ENCODE peak calls at places on chromosome 21, in four cellular contexts. E, G, T and K are unnamed samples.

GRCh38 chr21:36297938-36298572 is 21.9 kb upstream of the MORC3 start:
- DNase-seq in G (no peak), E (no peak), T (no peak), K (peak; percentile 46)

GRCh38 chr21:36806103-36806502 is 107.2 kb downstream of the SIM2 start:
- DNase-seq in G (no peak), T (no peak), E (no peak), K (no peak)

GRCh38 chr21:45917241-45917640 is 64.3 kb upstream of the COL6A1 start:
- DNase-seq in E (no peak), T (no peak), G (no peak), K (no peak)

GRCh38 chr21:35024475-35024874 is 24.6 kb downstream of the RUNX1 start:
- DNase-seq in G (no peak), T (no peak), E (no peak), K (no peak)

GRCh38 chr21:45834026-45834715 is 147.4 kb upstream of the COL6A1 start:
- DNase-seq in T (no peak), G (no peak), E (no peak), K (no peak)

GRCh38 chr21:15566692-15567091 is 163.1 kb upstream of the USP25 start:
- DNase-seq in E (no peak), G (no peak), T (no peak), K (no peak)

GRCh38 chr21:29430581-29430980 is 131.9 kb downstream of the BACH1 start:
- DNase-seq in T (no peak), G (no peak), E (no peak), K (no peak)

GRCh38 chr21:14284439-14284838 is 68.5 kb downstream of the RBM11 start:
- DNase-seq in G (no peak), T (no peak), E (no peak), K (no peak)

GRCh38 chr21:45985471-45986315 is 4.1 kb downstream of the COL6A1 start:
- DNase-seq in G (no peak), T (no peak), E (no peak), K (peak; percentile 13)

GRCh38 chr21:29538115-29538514 is 239.4 kb downstream of the BACH1 start:
- DNase-seq in T (no peak), G (no peak), E (no peak), K (no peak)

GRCh38 chr21:45618846-45619485 is 24.6 kb upstream of the PCBP3 start:
- DNase-seq in T (peak; percentile 11), G (no peak), E (no peak), K (peak; percentile 4)

GRCh38 chr21:14889080-14889805 is 175.6 kb downstream of the NRIP1 start:
- DNase-seq in E (no peak), T (no peak), G (no peak), K (no peak)

GRCh38 chr21:36847189-36847588 is 119.3 kb downstream of the HLCS start:
- DNase-seq in E (peak; percentile 39), G (no peak), T (no peak), K (no peak)

GRCh38 chr21:34900376-34900775 is 148.7 kb downstream of the RUNX1 start:
- DNase-seq in E (peak; percentile 79), T (no peak), G (no peak), K (no peak)

GRCh38 chr21:45934570-45934969 is 47.0 kb upstream of the COL6A1 start:
- DNase-seq in T (no peak), G (no peak), E (no peak), K (no peak)

GRCh38 chr21:42493109-42494060 is 2.6 kb downstream of the RSPH1 start:
- DNase-seq in G (no peak), E (no peak), T (no peak), K (no peak)

GRCh38 chr21:20570824-20571232 is 427.4 kb upstream of the NCAM2 start:
- DNase-seq in G (no peak), E (no peak), T (no peak), K (no peak)

GRCh38 chr21:29506947-29507346 is 208.2 kb downstream of the BACH1 start:
- DNase-seq in G (no peak), T (no peak), E (no peak), K (no peak)

GRCh38 chr21:18142639-18143038 is 102.0 kb upstream of the CHODL start:
- DNase-seq in T (no peak), G (no peak), E (no peak), K (no peak)

GRCh38 chr21:38625000-38625399 is 126.7 kb upstream of the ERG start:
- DNase-seq in T (no peak), E (no peak), G (no peak), K (no peak)

GRCh38 chr21:46029201-46029924 is 47.8 kb downstream of the COL6A1 start:
- DNase-seq in T (no peak), G (no peak), E (no peak), K (no peak)

GRCh38 chr21:36150192-36150711 is 6.4 kb upstream of the DOP1B start:
- DNase-seq in G (no peak), T (no peak), E (no peak), K (no peak)

GRCh38 chr21:42311816-42312625 is 3.2 kb downstream of the TFF3 start:
- DNase-seq in T (no peak), E (no peak), G (no peak), K (peak; percentile 9)

GRCh38 chr21:46355161-46356004 is 31.4 kb downstream of the PCNT start:
- DNase-seq in T (no peak), G (no peak), E (no peak), K (no peak)

GRCh38 chr21:17989780-17990179 is 170.6 kb upstream of the C21orf91 start:
- DNase-seq in T (no peak), E (no peak), G (no peak), K (no peak)

GRCh38 chr21:37758997-37759396 is 157.3 kb downstream of the KCNJ6 start:
- DNase-seq in G (peak; percentile 52), E (no peak), T (no peak), K (no peak)

GRCh38 chr21:42151148-42152074 is 67.5 kb upstream of the ABCG1 start:
- DNase-seq in G (no peak), E (no peak), T (no peak), K (no peak)

GRCh38 chr21:42289926-42290325 is 25.3 kb downstream of the TFF3 start:
- DNase-seq in T (no peak), G (no peak), E (no peak), K (no peak)

GRCh38 chr21:45949928-45950739 is 31.4 kb upstream of the COL6A1 start:
- DNase-seq in E (no peak), G (no peak), T (no peak), K (no peak)

GRCh38 chr21:41045534-41046268 is 122.3 kb upstream of the BACE2 start:
- DNase-seq in G (peak; percentile 37), T (no peak), E (no peak), K (no peak)
- TF ChIP-seq CTCF in G (peak; percentile 69), T (no peak), E (no peak), K (no peak)

GRCh38 chr21:39705849-39706248 is 39.1 kb upstream of the IGSF5 start:
- DNase-seq in G (no peak), E (peak; percentile 13), T (no peak), K (no peak)
- TF ChIP-seq CTCF in G (no peak), E (peak; percentile 39), T (no peak), K (no peak)

GRCh38 chr21:44616591-44616926 is 4.7 kb downstream of the KRTAP10-8 start:
- DNase-seq in E (no peak), G (no peak), T (no peak), K (no peak)
- TF ChIP-seq CTCF in E (no peak), G (no peak), T (no peak), K (no peak)

DNA sequence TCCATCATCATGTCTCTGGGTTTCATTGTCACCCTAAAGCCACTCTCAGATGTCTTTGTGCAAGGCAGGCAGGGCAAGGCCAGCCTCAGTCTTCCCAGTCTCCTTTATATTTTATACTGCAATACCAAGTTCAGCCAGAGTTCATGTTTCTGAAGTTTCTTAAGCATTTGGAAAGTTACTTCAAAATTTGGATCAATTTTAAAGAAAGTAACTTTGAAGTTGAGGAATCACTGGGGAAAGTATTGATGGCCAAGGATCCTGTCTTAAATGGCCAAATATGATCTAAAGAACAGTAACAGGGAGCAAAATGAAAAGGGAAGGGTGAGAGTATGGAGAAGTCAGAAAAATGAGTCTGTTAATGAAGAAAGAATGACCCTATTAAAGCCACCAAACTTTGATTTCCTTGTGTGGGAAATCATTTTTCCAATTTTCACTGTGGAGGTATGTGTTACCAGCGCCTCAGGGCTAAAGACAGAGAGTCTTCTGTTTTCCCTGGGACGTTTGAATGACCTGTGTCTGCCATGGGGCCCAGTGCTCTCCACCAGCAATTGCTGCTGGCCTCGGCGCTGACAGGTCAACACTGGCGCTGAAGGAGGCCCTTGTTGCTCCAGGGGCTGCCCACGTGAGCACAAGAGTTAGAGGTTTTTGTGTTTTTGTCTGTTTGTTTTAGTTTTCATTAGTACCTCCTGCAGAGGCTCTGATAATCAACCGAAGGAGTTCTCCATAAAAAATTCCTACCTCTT is 93.9 kb downstream of the ATP5PO start:
- DNase-seq in G (peak; percentile 54), T (no peak), E (no peak), K (no peak)
- TF ChIP-seq CTCF in G (peak; percentile 52), T (no peak), E (no peak), K (no peak)

GRCh38 chr21:33651965-33652680 is 9.8 kb downstream of the ITSN1 start:
- DNase-seq in G (no peak), E (no peak), T (no peak), K (no peak)
- TF ChIP-seq CTCF in G (no peak), E (no peak), T (no peak), K (no peak)

DNA sequence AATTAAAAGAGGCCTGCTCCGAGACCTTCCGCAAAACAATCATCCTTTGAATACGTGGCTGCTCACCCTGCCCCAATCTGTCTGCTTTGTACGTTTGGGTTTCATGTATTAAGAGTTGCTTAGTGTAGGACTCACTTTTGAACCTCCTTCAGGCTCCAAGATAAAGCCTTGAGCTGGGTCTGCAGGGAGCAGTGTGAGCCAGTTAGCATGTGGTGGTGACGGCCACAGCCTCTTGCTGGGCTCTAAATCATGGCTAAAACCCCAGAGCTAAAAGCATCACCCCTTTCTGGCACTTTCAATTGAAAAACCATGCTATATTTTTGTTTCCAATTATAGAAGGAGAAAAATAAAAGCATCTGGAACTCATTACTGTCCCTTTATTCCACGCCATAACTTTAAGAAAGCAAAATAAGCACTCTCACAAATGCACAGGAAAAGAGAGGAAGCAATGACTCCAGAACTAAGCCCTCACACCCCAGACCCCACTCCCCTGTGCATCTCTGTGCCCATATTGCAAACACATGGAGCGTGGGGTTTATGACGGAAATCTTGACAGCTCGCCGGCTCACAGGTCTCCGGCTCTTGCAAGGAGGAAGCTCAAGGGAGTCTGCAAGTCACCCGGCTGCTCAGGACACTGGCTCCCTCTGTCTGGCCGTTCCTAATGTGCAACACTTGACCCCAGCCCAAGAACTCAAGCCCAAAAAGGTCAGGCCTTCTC is 135.5 kb downstream of the MIS18A start:
- DNase-seq in G (no peak), E (peak; percentile 16), T (no peak), K (no peak)
- TF ChIP-seq CTCF in G (no peak), E (peak; percentile 17), T (no peak), K (no peak)

GRCh38 chr21:43810505-43811261 is 21.3 kb downstream of the RRP1 start:
- DNase-seq in G (peak; percentile 96), T (peak; percentile 92), E (no peak), K (peak; percentile 88)
- TF ChIP-seq CTCF in G (peak; percentile 90), T (no peak), E (peak; percentile 97), K (peak; percentile 68)

DNA sequence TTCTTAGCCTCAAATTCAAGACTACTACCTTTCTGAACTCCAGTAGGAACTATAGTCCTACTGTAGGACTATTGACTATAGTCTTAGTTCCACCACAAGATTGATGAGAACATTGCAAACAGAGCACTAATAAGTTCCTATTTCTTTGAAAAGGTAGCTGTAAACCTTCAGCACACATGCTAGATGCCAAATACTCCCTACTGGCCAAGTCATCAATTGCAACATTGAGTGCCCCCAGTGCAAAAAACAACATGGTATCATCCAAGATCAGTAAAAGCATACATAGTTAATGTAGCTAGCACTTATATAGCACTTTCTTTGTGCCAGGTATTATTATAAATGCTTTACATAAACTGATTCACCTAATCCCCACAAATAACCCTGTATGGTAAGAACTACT is 99.8 kb downstream of the MRPL39 start:
- DNase-seq in E (no peak), G (no peak), T (no peak), K (no peak)
- TF ChIP-seq CTCF in E (no peak), G (no peak), T (no peak), K (no peak)